ENCODE peak calls at places on chromosomes 16 and 17, in ten cellular contexts. One of them, this sample, is unnamed.

GRCh38 chr16:73082608-73083007 is 34.7 kb upstream of the ZFHX3 start:
- DNase-seq in CD4-positive, CD25-positive, alpha-beta regulatory T cell: no peak
- DNase-seq in spleen: no peak
- DNase-seq in activated naive CD8-positive, alpha-beta T cell treated with anti-CD3 and anti-CD28 coated beads, Interleukin-2, amount 50 U/mL, for 16 hours: no peak
- DNase-seq in D341Med: no peak
- DNase-seq in COR-L47: no peak
- DNase-seq in iris pigment epithelial cell: peak; percentile 97
- DNase-seq in stomach: no peak
- DNase-seq in breast epithelium: no peak
- DNase-seq in activated CD8-positive, alpha-beta memory T cell treated with anti-CD3 and anti-CD28 coated beads for 24 hours: no peak
- DNase-seq in this sample: no peak

GRCh38 chr17:49873926-49874325 is 26.1 kb upstream of the TAC4 start:
- DNase-seq in D341Med: no peak
- DNase-seq in activated CD8-positive, alpha-beta memory T cell treated with anti-CD3 and anti-CD28 coated beads for 24 hours: no peak
- DNase-seq in activated naive CD8-positive, alpha-beta T cell treated with anti-CD3 and anti-CD28 coated beads, Interleukin-2, amount 50 U/mL, for 16 hours: no peak
- DNase-seq in CD4-positive, CD25-positive, alpha-beta regulatory T cell: no peak
- DNase-seq in spleen: no peak
- DNase-seq in COR-L47: no peak
- DNase-seq in breast epithelium: no peak
- DNase-seq in iris pigment epithelial cell: no peak
- DNase-seq in stomach: no peak
- DNase-seq in this sample: no peak

GRCh38 chr16:88810868-88811599 is 694 bp downstream of the APRT start:
- DNase-seq in iris pigment epithelial cell: peak; percentile 80
- DNase-seq in activated naive CD8-positive, alpha-beta T cell treated with anti-CD3 and anti-CD28 coated beads, Interleukin-2, amount 50 U/mL, for 16 hours: peak; percentile 46
- DNase-seq in CD4-positive, CD25-positive, alpha-beta regulatory T cell: peak; percentile 78
- DNase-seq in stomach: peak; percentile 72
- DNase-seq in D341Med: peak; percentile 81
- DNase-seq in spleen: peak; percentile 95
- DNase-seq in activated CD8-positive, alpha-beta memory T cell treated with anti-CD3 and anti-CD28 coated beads for 24 hours: peak; percentile 92
- DNase-seq in breast epithelium: peak; percentile 77
- DNase-seq in COR-L47: peak; percentile 84
- DNase-seq in this sample: peak; percentile 74

GRCh38 chr16:6019490-6019991 is 921.9 kb upstream of the EEF2KMT start:
- DNase-seq in breast epithelium: no peak
- DNase-seq in COR-L47: no peak
- DNase-seq in activated CD8-positive, alpha-beta memory T cell treated with anti-CD3 and anti-CD28 coated beads for 24 hours: no peak
- DNase-seq in iris pigment epithelial cell: no peak
- DNase-seq in activated naive CD8-positive, alpha-beta T cell treated with anti-CD3 and anti-CD28 coated beads, Interleukin-2, amount 50 U/mL, for 16 hours: no peak
- DNase-seq in spleen: no peak
- DNase-seq in stomach: no peak
- DNase-seq in D341Med: no peak
- DNase-seq in CD4-positive, CD25-positive, alpha-beta regulatory T cell: no peak
- DNase-seq in this sample: no peak

GRCh38 chr16:2598723-2599122 is 60.9 kb downstream of the PDPK1 start:
- DNase-seq in iris pigment epithelial cell: no peak
- DNase-seq in activated naive CD8-positive, alpha-beta T cell treated with anti-CD3 and anti-CD28 coated beads, Interleukin-2, amount 50 U/mL, for 16 hours: no peak
- DNase-seq in breast epithelium: no peak
- DNase-seq in CD4-positive, CD25-positive, alpha-beta regulatory T cell: no peak
- DNase-seq in D341Med: no peak
- DNase-seq in activated CD8-positive, alpha-beta memory T cell treated with anti-CD3 and anti-CD28 coated beads for 24 hours: no peak
- DNase-seq in spleen: peak; percentile 34
- DNase-seq in stomach: no peak
- DNase-seq in COR-L47: no peak
- DNase-seq in this sample: no peak

GRCh38 chr16:12186774-12187335 is 210.3 kb downstream of the SNX29 start:
- DNase-seq in activated CD8-positive, alpha-beta memory T cell treated with anti-CD3 and anti-CD28 coated beads for 24 hours: no peak
- DNase-seq in activated naive CD8-positive, alpha-beta T cell treated with anti-CD3 and anti-CD28 coated beads, Interleukin-2, amount 50 U/mL, for 16 hours: no peak
- DNase-seq in spleen: no peak
- DNase-seq in breast epithelium: no peak
- DNase-seq in COR-L47: no peak
- DNase-seq in iris pigment epithelial cell: no peak
- DNase-seq in D341Med: no peak
- DNase-seq in CD4-positive, CD25-positive, alpha-beta regulatory T cell: no peak
- DNase-seq in stomach: no peak
- DNase-seq in this sample: no peak

GRCh38 chr16:58970775-58971174 is 236.7 kb upstream of the GOT2 start:
- DNase-seq in iris pigment epithelial cell: peak; percentile 7
- DNase-seq in activated naive CD8-positive, alpha-beta T cell treated with anti-CD3 and anti-CD28 coated beads, Interleukin-2, amount 50 U/mL, for 16 hours: no peak
- DNase-seq in activated CD8-positive, alpha-beta memory T cell treated with anti-CD3 and anti-CD28 coated beads for 24 hours: no peak
- DNase-seq in D341Med: no peak
- DNase-seq in CD4-positive, CD25-positive, alpha-beta regulatory T cell: no peak
- DNase-seq in stomach: no peak
- DNase-seq in COR-L47: no peak
- DNase-seq in spleen: no peak
- DNase-seq in breast epithelium: no peak
- DNase-seq in this sample: no peak

GRCh38 chr17:80862341-80862969 is 129.2 kb upstream of the CHMP6 start:
- DNase-seq in activated CD8-positive, alpha-beta memory T cell treated with anti-CD3 and anti-CD28 coated beads for 24 hours: no peak
- DNase-seq in D341Med: no peak
- DNase-seq in activated naive CD8-positive, alpha-beta T cell treated with anti-CD3 and anti-CD28 coated beads, Interleukin-2, amount 50 U/mL, for 16 hours: no peak
- DNase-seq in iris pigment epithelial cell: no peak
- DNase-seq in stomach: no peak
- DNase-seq in breast epithelium: no peak
- DNase-seq in COR-L47: no peak
- DNase-seq in CD4-positive, CD25-positive, alpha-beta regulatory T cell: no peak
- DNase-seq in spleen: peak; percentile 34
- DNase-seq in this sample: no peak

GRCh38 chr17:58786586-58787295 is 31.1 kb downstream of the PPM1E start:
- DNase-seq in activated naive CD8-positive, alpha-beta T cell treated with anti-CD3 and anti-CD28 coated beads, Interleukin-2, amount 50 U/mL, for 16 hours: no peak
- DNase-seq in stomach: peak; percentile 41
- DNase-seq in activated CD8-positive, alpha-beta memory T cell treated with anti-CD3 and anti-CD28 coated beads for 24 hours: no peak
- DNase-seq in breast epithelium: no peak
- DNase-seq in COR-L47: peak; percentile 16
- DNase-seq in spleen: no peak
- DNase-seq in CD4-positive, CD25-positive, alpha-beta regulatory T cell: no peak
- DNase-seq in iris pigment epithelial cell: peak; percentile 89
- DNase-seq in D341Med: no peak
- DNase-seq in this sample: no peak

GRCh38 chr16:77499373-77500285 is 64.8 kb upstream of the ADAMTS18 start:
- DNase-seq in activated CD8-positive, alpha-beta memory T cell treated with anti-CD3 and anti-CD28 coated beads for 24 hours: no peak
- DNase-seq in activated naive CD8-positive, alpha-beta T cell treated with anti-CD3 and anti-CD28 coated beads, Interleukin-2, amount 50 U/mL, for 16 hours: no peak
- DNase-seq in stomach: no peak
- DNase-seq in breast epithelium: no peak
- DNase-seq in CD4-positive, CD25-positive, alpha-beta regulatory T cell: no peak
- DNase-seq in spleen: no peak
- DNase-seq in D341Med: no peak
- DNase-seq in iris pigment epithelial cell: peak; percentile 79
- DNase-seq in COR-L47: no peak
- DNase-seq in this sample: no peak

GRCh38 chr17:17784599-17785264 is 52.1 kb downstream of the SREBF1 start:
- DNase-seq in stomach: peak; percentile 43
- DNase-seq in D341Med: no peak
- DNase-seq in spleen: no peak
- DNase-seq in activated CD8-positive, alpha-beta memory T cell treated with anti-CD3 and anti-CD28 coated beads for 24 hours: peak; percentile 68
- DNase-seq in iris pigment epithelial cell: peak; percentile 41
- DNase-seq in breast epithelium: no peak
- DNase-seq in CD4-positive, CD25-positive, alpha-beta regulatory T cell: peak; percentile 41
- DNase-seq in COR-L47: peak; percentile 8
- DNase-seq in activated naive CD8-positive, alpha-beta T cell treated with anti-CD3 and anti-CD28 coated beads, Interleukin-2, amount 50 U/mL, for 16 hours: no peak
- DNase-seq in this sample: peak; percentile 17

GRCh38 chr16:1781758-1782407 is 488 bp downstream of the SPSB3 start:
- DNase-seq in breast epithelium: no peak
- DNase-seq in stomach: no peak
- DNase-seq in activated CD8-positive, alpha-beta memory T cell treated with anti-CD3 and anti-CD28 coated beads for 24 hours: no peak
- DNase-seq in CD4-positive, CD25-positive, alpha-beta regulatory T cell: peak; percentile 50
- DNase-seq in D341Med: peak; percentile 69
- DNase-seq in activated naive CD8-positive, alpha-beta T cell treated with anti-CD3 and anti-CD28 coated beads, Interleukin-2, amount 50 U/mL, for 16 hours: no peak
- DNase-seq in spleen: peak; percentile 89
- DNase-seq in COR-L47: no peak
- DNase-seq in iris pigment epithelial cell: peak; percentile 48
- DNase-seq in this sample: peak; percentile 56

GRCh38 chr17:20797292-20797691 is 217.8 kb downstream of the CDRT15L2 start:
- DNase-seq in activated CD8-positive, alpha-beta memory T cell treated with anti-CD3 and anti-CD28 coated beads for 24 hours: no peak
- DNase-seq in CD4-positive, CD25-positive, alpha-beta regulatory T cell: peak; percentile 72
- DNase-seq in spleen: no peak
- DNase-seq in iris pigment epithelial cell: no peak
- DNase-seq in D341Med: no peak
- DNase-seq in activated naive CD8-positive, alpha-beta T cell treated with anti-CD3 and anti-CD28 coated beads, Interleukin-2, amount 50 U/mL, for 16 hours: no peak
- DNase-seq in stomach: no peak
- DNase-seq in COR-L47: no peak
- DNase-seq in breast epithelium: no peak
- DNase-seq in this sample: no peak

GRCh38 chr16:4846503-4846900 is 586 bp downstream of the GLYR1 start:
- DNase-seq in D341Med: no peak
- DNase-seq in spleen: peak; percentile 92
- DNase-seq in stomach: peak; percentile 66
- DNase-seq in CD4-positive, CD25-positive, alpha-beta regulatory T cell: peak; percentile 42
- DNase-seq in activated CD8-positive, alpha-beta memory T cell treated with anti-CD3 and anti-CD28 coated beads for 24 hours: no peak
- DNase-seq in COR-L47: peak; percentile 38
- DNase-seq in iris pigment epithelial cell: peak; percentile 68
- DNase-seq in breast epithelium: no peak
- DNase-seq in activated naive CD8-positive, alpha-beta T cell treated with anti-CD3 and anti-CD28 coated beads, Interleukin-2, amount 50 U/mL, for 16 hours: no peak
- DNase-seq in this sample: peak; percentile 77

GRCh38 chr16:56953006-56953405 is 8.7 kb upstream of the CETP start:
- DNase-seq in activated naive CD8-positive, alpha-beta T cell treated with anti-CD3 and anti-CD28 coated beads, Interleukin-2, amount 50 U/mL, for 16 hours: no peak
- DNase-seq in D341Med: no peak
- DNase-seq in iris pigment epithelial cell: no peak
- DNase-seq in COR-L47: no peak
- DNase-seq in stomach: no peak
- DNase-seq in CD4-positive, CD25-positive, alpha-beta regulatory T cell: no peak
- DNase-seq in breast epithelium: no peak
- DNase-seq in spleen: peak; percentile 49
- DNase-seq in activated CD8-positive, alpha-beta memory T cell treated with anti-CD3 and anti-CD28 coated beads for 24 hours: no peak
- DNase-seq in this sample: no peak

GRCh38 chr16:2467301-2468141 is 3.6 kb upstream of the NTN3 start:
- DNase-seq in iris pigment epithelial cell: peak; percentile 51
- DNase-seq in activated CD8-positive, alpha-beta memory T cell treated with anti-CD3 and anti-CD28 coated beads for 24 hours: no peak
- DNase-seq in stomach: peak; percentile 72
- DNase-seq in D341Med: peak; percentile 80
- DNase-seq in COR-L47: peak; percentile 92
- DNase-seq in spleen: no peak
- DNase-seq in activated naive CD8-positive, alpha-beta T cell treated with anti-CD3 and anti-CD28 coated beads, Interleukin-2, amount 50 U/mL, for 16 hours: no peak
- DNase-seq in CD4-positive, CD25-positive, alpha-beta regulatory T cell: no peak
- DNase-seq in breast epithelium: peak; percentile 78
- DNase-seq in this sample: peak; percentile 41

GRCh38 chr17:2061441-2061797 is 6.5 kb downstream of the HIC1 start:
- DNase-seq in CD4-positive, CD25-positive, alpha-beta regulatory T cell: no peak
- DNase-seq in D341Med: no peak
- DNase-seq in activated CD8-positive, alpha-beta memory T cell treated with anti-CD3 and anti-CD28 coated beads for 24 hours: no peak
- DNase-seq in iris pigment epithelial cell: no peak
- DNase-seq in COR-L47: no peak
- DNase-seq in activated naive CD8-positive, alpha-beta T cell treated with anti-CD3 and anti-CD28 coated beads, Interleukin-2, amount 50 U/mL, for 16 hours: no peak
- DNase-seq in stomach: no peak
- DNase-seq in breast epithelium: no peak
- DNase-seq in spleen: no peak
- DNase-seq in this sample: no peak

GRCh38 chr17:55089955-55090573 is 121.5 kb downstream of the STXBP4 start:
- DNase-seq in activated naive CD8-positive, alpha-beta T cell treated with anti-CD3 and anti-CD28 coated beads, Interleukin-2, amount 50 U/mL, for 16 hours: no peak
- DNase-seq in stomach: no peak
- DNase-seq in iris pigment epithelial cell: peak; percentile 26
- DNase-seq in CD4-positive, CD25-positive, alpha-beta regulatory T cell: peak; percentile 91
- DNase-seq in breast epithelium: no peak
- DNase-seq in D341Med: no peak
- DNase-seq in spleen: no peak
- DNase-seq in activated CD8-positive, alpha-beta memory T cell treated with anti-CD3 and anti-CD28 coated beads for 24 hours: no peak
- DNase-seq in COR-L47: no peak
- DNase-seq in this sample: peak; percentile 9

GRCh38 chr17:39538875-39539274 is 68.8 kb downstream of the NEUROD2 start:
- DNase-seq in D341Med: no peak
- DNase-seq in spleen: no peak
- DNase-seq in activated CD8-positive, alpha-beta memory T cell treated with anti-CD3 and anti-CD28 coated beads for 24 hours: no peak
- DNase-seq in COR-L47: no peak
- DNase-seq in activated naive CD8-positive, alpha-beta T cell treated with anti-CD3 and anti-CD28 coated beads, Interleukin-2, amount 50 U/mL, for 16 hours: no peak
- DNase-seq in CD4-positive, CD25-positive, alpha-beta regulatory T cell: peak; percentile 48
- DNase-seq in breast epithelium: no peak
- DNase-seq in iris pigment epithelial cell: peak; percentile 28
- DNase-seq in stomach: no peak
- DNase-seq in this sample: no peak

GRCh38 chr17:40070895-40071719 is 8.3 kb downstream of the THRA start:
- DNase-seq in stomach: peak; percentile 98
- DNase-seq in breast epithelium: no peak
- DNase-seq in activated naive CD8-positive, alpha-beta T cell treated with anti-CD3 and anti-CD28 coated beads, Interleukin-2, amount 50 U/mL, for 16 hours: no peak
- DNase-seq in spleen: peak; percentile 87
- DNase-seq in iris pigment epithelial cell: no peak
- DNase-seq in activated CD8-positive, alpha-beta memory T cell treated with anti-CD3 and anti-CD28 coated beads for 24 hours: no peak
- DNase-seq in CD4-positive, CD25-positive, alpha-beta regulatory T cell: no peak
- DNase-seq in D341Med: no peak
- DNase-seq in COR-L47: no peak
- DNase-seq in this sample: peak; percentile 84

This sample was measured in HT-29.